ENCODE peak calls at places on chromosome X, in nine cellular contexts. C is fibroblast of villous mesenchyme, T is bronchial epithelial cell, N is B cell, A is fibroblast of lung, S is neural crest cell, P is cardiac muscle cell, H is endothelial cell, U is Peyer's patch. R is an unnamed sample.

GRCh38 chrX:153640045-153640686 is 6.8 kb upstream of the DUSP9 start:
- DNase-seq in C (no peak), N (no peak), H (no peak), P (no peak), T (no peak), U (no peak), S (no peak), A (no peak), R (peak; percentile 11)

GRCh38 chrX:2572740-2573139 is 72.0 kb upstream of the DHRSX start:
- DNase-seq in T (peak; percentile 52), N (no peak), C (no peak), H (no peak), A (peak; percentile 16), P (no peak), S (no peak), U (no peak), R (no peak)

GRCh38 chrX:133985164-133986007 is at the start of gene GPC3:
- DNase-seq in P (peak; percentile 65), S (peak; percentile 68), N (peak; percentile 31), T (no peak), A (peak; percentile 2), C (peak; percentile 13), U (peak; percentile 72), H (peak; percentile 48), R (peak; percentile 52)

GRCh38 chrX:74925210-74926088 is at the start of gene NEXMIF:
- DNase-seq in S (no peak), U (no peak), H (peak; percentile 47), N (no peak), C (peak; percentile 0), T (peak; percentile 1), P (peak; percentile 23), A (peak; percentile 11), R (peak; percentile 30)

GRCh38 chrX:130028196-130028595 is 45.8 kb downstream of the BCORL1 start:
- DNase-seq in A (peak; percentile 23), P (peak; percentile 51), S (no peak), H (peak; percentile 55), C (peak; percentile 56), T (peak; percentile 18), U (peak; percentile 61), N (peak; percentile 65), R (peak; percentile 45)

GRCh38 chrX:97294016-97294415 is 410.3 kb downstream of the RPA4 start:
- DNase-seq in A (no peak), C (peak; percentile 22), P (no peak), S (no peak), U (no peak), N (no peak), H (no peak), T (no peak), R (no peak)

GRCh38 chrX:85963736-85964135 is 83.6 kb downstream of the CHM start:
- DNase-seq in A (peak; percentile 76), P (peak; percentile 67), N (no peak), H (no peak), U (no peak), T (peak; percentile 56), C (peak; percentile 61), S (no peak), R (peak; percentile 55)

GRCh38 chrX:111040377-111041017 is 55.5 kb upstream of the PAK3 start:
- DNase-seq in T (peak; percentile 81), P (peak; percentile 21), C (peak; percentile 2), A (peak; percentile 79), S (no peak), H (no peak), N (no peak), U (no peak), R (no peak)

GRCh38 chrX:119605398-119605738 is 856 bp downstream of the NKRF start:
- DNase-seq in A (no peak), S (no peak), T (peak; percentile 1), C (no peak), P (no peak), H (no peak), N (peak; percentile 15), U (no peak), R (peak; percentile 26)

GRCh38 chrX:101416691-101417090 is 8.7 kb downstream of the HNRNPH2 start:
- DNase-seq in S (no peak), U (no peak), N (no peak), C (peak; percentile 65), A (no peak), T (no peak), P (no peak), H (no peak), R (no peak)

GRCh38 chrX:101450052-101450451 is 35.2 kb upstream of the ARMCX4 start:
- DNase-seq in P (no peak), T (no peak), H (no peak), N (no peak), U (no peak), S (no peak), C (no peak), A (no peak), R (no peak)

GRCh38 chrX:9905288-9905687 is 61.9 kb upstream of the CLDN34 start:
- DNase-seq in S (no peak), C (peak; percentile 69), P (peak; percentile 69), H (no peak), N (no peak), T (no peak), U (no peak), A (peak; percentile 92), R (no peak)

GRCh38 chrX:132958086-132958703 is at the start of gene HS6ST2:
- DNase-seq in S (peak; percentile 39), N (no peak), T (no peak), C (no peak), U (no peak), P (no peak), H (peak; percentile 35), A (no peak), R (no peak)

GRCh38 chrX:56564182-56564885 is 907 bp downstream of the UBQLN2 start:
- DNase-seq in T (peak; percentile 81), C (peak; percentile 33), U (peak; percentile 50), H (no peak), S (no peak), P (peak; percentile 16), A (peak; percentile 74), N (peak; percentile 8), R (peak; percentile 21)

GRCh38 chrX:39599339-39599738 is 498.4 kb downstream of the BCOR start:
- DNase-seq in H (no peak), A (no peak), C (no peak), T (no peak), U (no peak), P (no peak), N (no peak), S (no peak), R (no peak)

GRCh38 chrX:47190445-47191269 is 3.0 kb upstream of the UBA1 start:
- DNase-seq in A (peak; percentile 92), P (peak; percentile 95), T (peak; percentile 78), S (peak; percentile 76), H (peak; percentile 78), U (peak; percentile 81), N (peak; percentile 88), C (peak; percentile 94), R (peak; percentile 91)

GRCh38 chrX:44943007-44943406 is 70.0 kb downstream of the KDM6A start:
- DNase-seq in P (no peak), H (no peak), N (no peak), T (no peak), A (no peak), S (no peak), C (no peak), U (no peak), R (no peak)

GRCh38 chrX:44946771-44947170 is 73.8 kb downstream of the KDM6A start:
- DNase-seq in T (peak; percentile 22), U (no peak), H (no peak), P (peak; percentile 42), A (peak; percentile 23), S (no peak), N (no peak), C (no peak), R (no peak)

GRCh38 chrX:44947995-44948394 is 75.0 kb downstream of the KDM6A start:
- DNase-seq in N (no peak), C (no peak), T (no peak), P (no peak), S (no peak), H (no peak), A (no peak), U (no peak), R (no peak)

GRCh38 chrX:44944894-44945293 is 71.9 kb downstream of the KDM6A start:
- DNase-seq in S (no peak), A (no peak), N (no peak), P (no peak), H (no peak), U (no peak), C (no peak), T (no peak), R (no peak)

DNA sequence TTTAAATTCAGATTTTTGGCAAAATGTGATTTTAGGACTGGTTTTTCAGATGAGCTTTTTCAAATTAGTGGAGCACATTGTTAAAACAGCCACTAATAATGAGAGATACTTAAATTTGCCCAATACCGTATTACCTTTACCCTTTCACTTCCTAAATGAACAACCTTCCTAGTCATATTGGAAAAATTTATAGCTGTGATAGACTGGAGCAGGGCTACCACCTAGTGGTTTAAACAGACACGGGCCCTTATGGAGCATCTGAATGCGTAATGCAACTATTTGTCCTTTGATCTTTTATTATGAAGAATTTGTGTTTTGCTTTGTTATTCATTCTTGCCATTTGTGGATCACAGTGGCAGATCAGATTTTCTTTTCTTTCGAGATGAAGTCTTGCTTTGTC is 72.7 kb downstream of the KDM6A start:
- DNase-seq in U (no peak), A (no peak), H (no peak), P (no peak), N (peak; percentile 16), S (no peak), C (no peak), T (no peak), R (no peak)
- TF ChIP-seq CTCF in U (no peak), A (no peak), H (no peak), P (no peak), N (peak; percentile 14), S (no peak), C (peak; percentile 21), T (no peak), R (peak; percentile 14)

DNA sequence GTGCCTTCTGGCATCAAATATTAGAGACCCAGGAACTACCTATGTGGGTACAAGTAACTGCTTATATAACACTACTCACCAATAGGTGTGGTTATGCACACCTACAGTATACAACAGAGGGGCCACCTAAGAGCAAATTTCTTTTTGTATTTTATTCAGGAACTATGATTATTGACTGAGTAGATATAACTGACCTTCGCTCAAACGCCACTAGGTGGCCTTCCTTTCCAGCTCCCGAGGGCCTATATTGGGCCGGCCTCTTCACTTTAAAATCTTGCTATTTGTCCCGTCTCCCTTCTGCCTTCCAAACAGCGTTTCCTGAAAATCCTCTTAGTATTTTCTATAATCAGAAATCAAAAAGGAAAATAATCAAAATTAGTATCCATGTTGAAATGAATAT is 19.9 kb upstream of the PABPC5 start:
- DNase-seq in P (no peak), H (peak; percentile 11), A (no peak), C (no peak), T (no peak), U (no peak), S (no peak), N (no peak), R (peak; percentile 43)
- TF ChIP-seq CTCF in P (no peak), H (peak; percentile 48), A (peak; percentile 8), C (no peak), T (no peak), U (no peak), S (peak; percentile 74), N (no peak), R (peak; percentile 53)

GRCh38 chrX:42678133-42678532 is 99.8 kb downstream of the PPP1R2C start:
- DNase-seq in A (peak; percentile 6), U (no peak), N (no peak), H (no peak), S (no peak), C (peak; percentile 39), T (peak; percentile 17), P (peak; percentile 84), R (no peak)
- TF ChIP-seq CTCF in A (no peak), U (no peak), N (no peak), H (no peak), S (peak; percentile 29), C (peak; percentile 27), T (peak; percentile 28), P (peak; percentile 38), R (peak; percentile 20)

GRCh38 chrX:68892651-68893050 is 63.8 kb downstream of the EFNB1 start:
- DNase-seq in H (no peak), P (no peak), C (no peak), U (no peak), A (no peak), N (no peak), S (no peak), T (no peak), R (no peak)
- TF ChIP-seq CTCF in H (no peak), P (no peak), C (no peak), U (no peak), A (no peak), N (no peak), S (no peak), T (no peak), R (no peak)